ENCODE peak calls at places on chromosomes 1 and 21, in four cellular contexts. J, C, L and F are unnamed samples.

GRCh38 chr1:39322431-39322830 is 117.9 kb downstream of the MACF1 start:
- DNase-seq in J (no peak), C (no peak), L (no peak), F (no peak)

GRCh38 chr1:173862769-173863223 is 5.0 kb downstream of the GAS5 start:
- DNase-seq in J (no peak), C (no peak), L (no peak), F (no peak)

GRCh38 chr21:36239585-36239984 is 80.4 kb upstream of the MORC3 start:
- DNase-seq in J (no peak), C (no peak), L (no peak), F (no peak)

GRCh38 chr1:229164836-229165285 is 106.0 kb upstream of the RAB4A start:
- DNase-seq in J (no peak), C (no peak), L (no peak), F (no peak)

GRCh38 chr1:180167721-180168467 is 13.2 kb downstream of the QSOX1 start:
- DNase-seq in J (peak; percentile 32), C (no peak), L (peak; percentile 83), F (peak; percentile 86)

GRCh38 chr1:25707280-25708016 is 90.9 kb downstream of the MAN1C1 start:
- DNase-seq in J (no peak), C (peak; percentile 96), L (no peak), F (no peak)

GRCh38 chr1:200258447-200259375 is 151.1 kb downstream of the ZNF281 start:
- DNase-seq in J (no peak), C (peak; percentile 26), L (no peak), F (no peak)

GRCh38 chr1:153490272-153491051 is 30.0 kb upstream of the S100A7 start:
- DNase-seq in J (peak; percentile 17), C (peak; percentile 91), L (no peak), F (no peak)

GRCh38 chr1:51234721-51235425 is 1.2 kb upstream of the RNF11 start:
- DNase-seq in J (peak; percentile 34), C (peak; percentile 74), L (peak; percentile 66), F (peak; percentile 73)

GRCh38 chr1:11338351-11338809 is 65.4 kb downstream of the UBIAD1 start:
- DNase-seq in J (no peak), C (no peak), L (no peak), F (no peak)

GRCh38 chr1:37718901-37719571 is 26.7 kb downstream of the CDCA8 start:
- DNase-seq in J (no peak), C (no peak), L (no peak), F (no peak)

GRCh38 chr1:147664206-147664605 is 6.1 kb downstream of the ACP6 start:
- DNase-seq in J (no peak), C (no peak), L (no peak), F (no peak)

GRCh38 chr1:37323486-37324377 is 150.6 kb upstream of the ZC3H12A start:
- DNase-seq in J (no peak), C (peak; percentile 32), L (no peak), F (no peak)

GRCh38 chr21:42414928-42415769 is 11.4 kb downstream of the UBASH3A start:
- DNase-seq in J (no peak), C (peak; percentile 84), L (no peak), F (no peak)